ENCODE peak calls at places on chromosomes 11 and 22, in ten cellular contexts. K, Z, S, I, R, A, O, X, J and F are unnamed samples.

GRCh38 chr11:78228467-78228866 is 39.7 kb downstream of the USP35 start:
- DNase-seq in K (peak), Z (no peak), S (peak), I (peak), R (no peak), A (no peak), O (peak), X (peak), J (no peak), F (no peak)

GRCh38 chr11:31819533-31820437 is 8.7 kb upstream of the PAX6 start:
- DNase-seq in K (no peak), Z (peak), S (no peak), I (no peak), R (no peak), A (no peak), O (no peak), X (peak), J (no peak), F (no peak)

GRCh38 chr11:111417766-111418435 is 38.8 kb upstream of the POU2AF1 start:
- DNase-seq in K (peak), Z (no peak), S (no peak), I (peak), R (no peak), A (no peak), O (no peak), X (no peak), J (peak), F (no peak)

GRCh38 chr22:49247194-49247924 is 580.3 kb downstream of the BRD1 start:
- DNase-seq in K (no peak), Z (no peak), S (no peak), I (no peak), R (no peak), A (no peak), O (no peak), X (no peak), J (no peak), F (no peak)

GRCh38 chr11:123300874-123301695 is 106.0 kb upstream of the CLMP start:
- DNase-seq in K (no peak), Z (no peak), S (no peak), I (no peak), R (no peak), A (no peak), O (no peak), X (no peak), J (no peak), F (no peak)

GRCh38 chr11:12113294-12113693 is 2.9 kb downstream of the MICAL2 start:
- DNase-seq in K (no peak), Z (no peak), S (no peak), I (no peak), R (no peak), A (no peak), O (no peak), X (no peak), J (no peak), F (no peak)

GRCh38 chr22:44379817-44380560 is 67.2 kb upstream of the SHISAL1 start:
- DNase-seq in K (no peak), Z (no peak), S (no peak), I (no peak), R (no peak), A (no peak), O (no peak), X (no peak), J (no peak), F (no peak)

GRCh38 chr22:18075101-18075730 is 2.6 kb upstream of the PEX26 start:
- DNase-seq in K (no peak), Z (no peak), S (no peak), I (no peak), R (no peak), A (no peak), O (no peak), X (no peak), J (no peak), F (no peak)

GRCh38 chr11:2310073-2310785 is 8.4 kb downstream of the TSPAN32 start:
- DNase-seq in K (no peak), Z (no peak), S (no peak), I (no peak), R (no peak), A (no peak), O (no peak), X (no peak), J (no peak), F (no peak)

GRCh38 chr22:33678523-33678922 is 241.8 kb downstream of the LARGE1 start:
- DNase-seq in K (no peak), Z (no peak), S (no peak), I (no peak), R (no peak), A (no peak), O (no peak), X (no peak), J (no peak), F (no peak)

GRCh38 chr22:17578129-17578754 is 14.9 kb downstream of the SLC25A18 start:
- DNase-seq in K (no peak), Z (no peak), S (no peak), I (peak), R (no peak), A (no peak), O (no peak), X (no peak), J (peak), F (no peak)

GRCh38 chr11:15560689-15561467 is 446.2 kb downstream of the INSC start:
- DNase-seq in K (no peak), Z (no peak), S (no peak), I (no peak), R (no peak), A (no peak), O (no peak), X (no peak), J (no peak), F (no peak)

GRCh38 chr22:23497016-23497885 is 82.8 kb downstream of the IGLL1 start:
- DNase-seq in K (no peak), Z (peak), S (no peak), I (no peak), R (no peak), A (no peak), O (no peak), X (no peak), J (no peak), F (no peak)

GRCh38 chr22:19765477-19766234 is 5.1 kb downstream of the TBX1 start:
- DNase-seq in K (no peak), Z (no peak), S (no peak), I (no peak), R (no peak), A (peak), O (no peak), X (peak), J (no peak), F (no peak)

GRCh38 chr11:116078101-116078561 is 573.9 kb upstream of the CADM1 start:
- DNase-seq in K (no peak), Z (no peak), S (no peak), I (no peak), R (no peak), A (no peak), O (peak), X (peak), J (no peak), F (no peak)

GRCh38 chr11:2428322-2428795 is 16.0 kb downstream of the TRPM5 start:
- DNase-seq in K (peak), Z (no peak), S (peak), I (peak), R (no peak), A (no peak), O (peak), X (peak), J (peak), F (no peak)

GRCh38 chr11:129283141-129283540 is 91.0 kb upstream of the ARHGAP32 start:
- DNase-seq in K (no peak), Z (no peak), S (no peak), I (peak), R (no peak), A (no peak), O (no peak), X (peak), J (no peak), F (no peak)

GRCh38 chr11:115191761-115192160 is 312.5 kb downstream of the CADM1 start:
- DNase-seq in K (no peak), Z (no peak), S (no peak), I (no peak), R (no peak), A (no peak), O (no peak), X (no peak), J (no peak), F (no peak)

GRCh38 chr11:106842134-106842533 is 176.1 kb downstream of the GUCY1A2 start:
- DNase-seq in K (no peak), Z (no peak), S (no peak), I (no peak), R (no peak), A (no peak), O (no peak), X (no peak), J (no peak), F (no peak)

GRCh38 chr22:45562537-45563361 is 60.1 kb downstream of the FBLN1 start:
- DNase-seq in K (no peak), Z (no peak), S (no peak), I (no peak), R (no peak), A (no peak), O (no peak), X (no peak), J (no peak), F (no peak)

GRCh38 chr11:128865490-128865889 is 1.6 kb downstream of the KCNJ1 start:
- DNase-seq in K (no peak), Z (no peak), S (no peak), I (no peak), R (no peak), A (no peak), O (no peak), X (no peak), J (no peak), F (no peak)

GRCh38 chr11:41497974-41498373 is 38.5 kb upstream of the LRRC4C start:
- DNase-seq in K (no peak), Z (no peak), S (no peak), I (no peak), R (no peak), A (no peak), O (no peak), X (peak), J (no peak), F (no peak)

GRCh38 chr11:64343740-64344133 is 3.7 kb downstream of the CCDC88B start:
- DNase-seq in K (no peak), Z (no peak), S (peak), I (peak), R (no peak), A (no peak), O (peak), X (no peak), J (no peak), F (no peak)

GRCh38 chr11:77084581-77085191 is 17.9 kb downstream of the CAPN5 start:
- DNase-seq in K (no peak), Z (no peak), S (no peak), I (peak), R (no peak), A (no peak), O (no peak), X (no peak), J (no peak), F (no peak)

GRCh38 chr11:77083553-77084245 is 16.9 kb downstream of the CAPN5 start:
- DNase-seq in K (no peak), Z (no peak), S (no peak), I (peak), R (no peak), A (no peak), O (no peak), X (no peak), J (no peak), F (no peak)

GRCh38 chr11:77081976-77082836 is 15.4 kb downstream of the CAPN5 start:
- DNase-seq in K (no peak), Z (no peak), S (no peak), I (peak), R (peak), A (no peak), O (no peak), X (no peak), J (no peak), F (no peak)

GRCh38 chr11:77081381-77081851 is 14.6 kb downstream of the CAPN5 start:
- DNase-seq in K (no peak), Z (no peak), S (no peak), I (peak), R (peak), A (no peak), O (no peak), X (no peak), J (no peak), F (no peak)

DNA sequence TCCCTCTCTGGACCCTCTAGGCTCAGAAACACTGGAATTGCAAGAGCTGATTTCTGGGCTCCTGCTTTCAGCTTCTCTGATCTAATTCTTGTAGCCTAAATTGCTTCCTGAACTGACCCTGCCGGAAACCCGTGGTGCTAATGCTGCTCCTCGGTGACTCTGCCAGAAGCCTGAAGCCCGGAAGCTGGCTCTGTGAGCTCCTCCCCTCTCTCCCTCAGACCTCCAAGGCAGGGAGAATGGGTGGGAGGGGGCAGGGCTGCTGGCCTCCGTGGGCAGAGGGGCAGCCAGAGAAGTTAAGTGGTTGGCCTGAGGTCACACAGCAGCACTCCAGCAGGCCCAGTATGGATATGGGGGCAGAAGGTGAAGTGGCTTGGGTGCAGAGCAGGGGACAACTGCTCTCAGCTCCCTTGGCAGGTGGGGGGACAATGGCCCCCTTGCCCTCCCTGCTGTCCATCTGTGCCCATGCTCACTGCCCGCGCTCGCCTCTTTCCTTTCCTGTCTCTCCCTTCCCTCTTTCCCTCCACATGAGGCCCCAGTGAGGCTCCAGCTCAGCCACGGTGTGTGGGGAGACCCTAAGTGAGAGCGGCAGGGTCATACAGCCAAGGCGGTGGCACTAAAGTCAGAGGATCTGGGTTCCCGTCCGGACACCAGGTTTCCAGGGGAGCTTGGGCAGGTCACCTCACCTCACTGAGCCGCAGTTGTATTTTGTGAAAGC is 16.2 kb downstream of the CAPN5 start:
- DNase-seq in K (peak), Z (no peak), S (no peak), I (peak), R (no peak), A (no peak), O (no peak), X (no peak), J (no peak), F (no peak)
- H3K27ac ChIP-seq in K (peak), Z (peak), S (no peak), I (peak), R (no peak), A (no peak), O (no peak), X (no peak), J (peak), F (peak)

GRCh38 chr11:19800714-19801519 is 88.3 kb downstream of the NAV2 start:
- DNase-seq in K (no peak), Z (no peak), S (no peak), I (no peak), R (no peak), A (no peak), O (no peak), X (peak), J (no peak), F (no peak)
- TF ChIP-seq CTCF in K (peak), Z (no peak), S (no peak), I (no peak), R (no peak), A (no peak), O (no peak), X (peak), J (peak), F (no peak)

GRCh38 chr11:74521666-74522252 is 28.2 kb upstream of the LIPT2 start:
- DNase-seq in K (no peak), Z (no peak), S (no peak), I (no peak), R (no peak), A (no peak), O (no peak), X (no peak), J (no peak), F (no peak)
- H3K27ac ChIP-seq in K (no peak), Z (no peak), S (no peak), I (no peak), R (no peak), A (no peak), O (no peak), X (no peak), J (no peak), F (no peak)

GRCh38 chr22:47123827-47124442 is 361.5 kb downstream of the TBC1D22A start:
- DNase-seq in K (no peak), Z (no peak), S (no peak), I (no peak), R (no peak), A (no peak), O (no peak), X (no peak), J (no peak), F (no peak)

GRCh38 chr22:47126344-47126811 is 363.9 kb downstream of the TBC1D22A start:
- DNase-seq in K (no peak), Z (no peak), S (no peak), I (no peak), R (no peak), A (no peak), O (no peak), X (no peak), J (no peak), F (no peak)

GRCh38 chr22:47124451-47124881 is 362.0 kb downstream of the TBC1D22A start:
- DNase-seq in K (no peak), Z (no peak), S (no peak), I (no peak), R (no peak), A (no peak), O (no peak), X (no peak), J (no peak), F (no peak)

GRCh38 chr22:47124946-47125345 is 362.5 kb downstream of the TBC1D22A start:
- DNase-seq in K (no peak), Z (no peak), S (no peak), I (no peak), R (no peak), A (no peak), O (no peak), X (peak), J (no peak), F (no peak)

GRCh38 chr22:47125603-47126002 is 363.2 kb downstream of the TBC1D22A start:
- DNase-seq in K (no peak), Z (no peak), S (peak), I (no peak), R (no peak), A (no peak), O (no peak), X (peak), J (no peak), F (no peak)
- TF ChIP-seq CTCF in K (peak), Z (no peak), S (peak), I (no peak), R (no peak), A (peak), O (peak), X (peak), J (no peak), F (no peak)

GRCh38 chr11:34948721-34949120 is 32.3 kb downstream of the PDHX start:
- DNase-seq in K (no peak), Z (no peak), S (no peak), I (no peak), R (no peak), A (no peak), O (no peak), X (no peak), J (no peak), F (no peak)
- H3K27ac ChIP-seq in K (no peak), Z (no peak), S (no peak), I (no peak), R (no peak), A (no peak), O (no peak), X (no peak), J (no peak), F (no peak)